ENCODE peak calls at places on chromosomes 13 and 19, in nine cellular contexts. K, Q, Y, E, L, S, M, F and P are unnamed samples.

GRCh38 chr13:51297556-51297955 is 41.9 kb upstream of the SERPINE3 start:
- DNase-seq in K (no peak), Q (no peak), Y (no peak), E (no peak), L (no peak), S (no peak), M (no peak), F (no peak), P (no peak)

GRCh38 chr13:19845758-19846157 is 17.7 kb downstream of the ZMYM5 start:
- DNase-seq in K (peak; percentile 20), Q (no peak), Y (no peak), E (peak; percentile 94), L (peak; percentile 92), S (no peak), M (no peak), F (peak; percentile 37), P (peak; percentile 76)

GRCh38 chr19:13240312-13241022 is 90.3 kb downstream of the IER2 start:
- DNase-seq in K (no peak), Q (no peak), Y (no peak), E (no peak), L (no peak), S (no peak), M (no peak), F (no peak), P (no peak)

GRCh38 chr19:53076984-53077383 is 26.2 kb downstream of the ZNF160 start:
- DNase-seq in K (peak; percentile 85), Q (no peak), Y (no peak), E (peak; percentile 35), L (peak; percentile 33), S (no peak), M (no peak), F (peak; percentile 49), P (no peak)

GRCh38 chr19:35718345-35719041 is 690 bp downstream of the KMT2B start:
- DNase-seq in K (no peak), Q (no peak), Y (peak; percentile 31), E (peak; percentile 63), L (peak; percentile 33), S (peak; percentile 36), M (no peak), F (peak; percentile 57), P (peak; percentile 10)

GRCh38 chr13:76939215-76939614 is 9.1 kb upstream of the ACOD1 start:
- DNase-seq in K (no peak), Q (no peak), Y (no peak), E (no peak), L (peak; percentile 32), S (no peak), M (no peak), F (no peak), P (no peak)

GRCh38 chr19:38039966-38040365 is 133.0 kb downstream of the SIPA1L3 start:
- DNase-seq in K (no peak), Q (no peak), Y (no peak), E (peak; percentile 87), L (peak; percentile 82), S (no peak), M (no peak), F (no peak), P (no peak)

GRCh38 chr19:44905437-44906160 is at the start of gene APOE:
- DNase-seq in K (peak; percentile 66), Q (no peak), Y (no peak), E (no peak), L (no peak), S (no peak), M (no peak), F (no peak), P (no peak)

GRCh38 chr13:36454962-36455361 is 22.7 kb downstream of the CCNA1 start:
- DNase-seq in K (no peak), Q (no peak), Y (no peak), E (no peak), L (no peak), S (no peak), M (no peak), F (no peak), P (no peak)

GRCh38 chr13:59877933-59878332 is 285.8 kb downstream of the DIAPH3 start:
- DNase-seq in K (no peak), Q (no peak), Y (no peak), E (no peak), L (peak; percentile 6), S (no peak), M (no peak), F (no peak), P (no peak)

GRCh38 chr19:48633148-48634035 is 3.8 kb downstream of the DBP start:
- DNase-seq in K (no peak), Q (no peak), Y (no peak), E (no peak), L (no peak), S (no peak), M (no peak), F (no peak), P (no peak)

GRCh38 chr13:44420376-44421220 is 47.0 kb downstream of the SERP2 start:
- DNase-seq in K (no peak), Q (no peak), Y (no peak), E (no peak), L (peak; percentile 30), S (no peak), M (no peak), F (no peak), P (no peak)

GRCh38 chr13:110759710-110760109 is 46.2 kb downstream of the ING1 start:
- DNase-seq in K (no peak), Q (no peak), Y (no peak), E (peak; percentile 14), L (no peak), S (no peak), M (no peak), F (no peak), P (no peak)

GRCh38 chr13:52615817-52616216 is 26.4 kb upstream of the HNRNPA1L2 start:
- DNase-seq in K (peak; percentile 15), Q (no peak), Y (no peak), E (peak; percentile 9), L (peak; percentile 5), S (no peak), M (no peak), F (no peak), P (no peak)

GRCh38 chr19:15934332-15935078 is at the start of gene CYP4F11:
- DNase-seq in K (peak; percentile 42), Q (no peak), Y (no peak), E (no peak), L (no peak), S (no peak), M (no peak), F (peak; percentile 72), P (no peak)

GRCh38 chr19:6509118-6509971 is 7.2 kb upstream of the TUBB4A start:
- DNase-seq in K (no peak), Q (no peak), Y (no peak), E (no peak), L (no peak), S (no peak), M (no peak), F (no peak), P (no peak)

GRCh38 chr19:47756953-47757608 is 11.7 kb downstream of the NOP53 start:
- DNase-seq in K (no peak), Q (no peak), Y (no peak), E (no peak), L (no peak), S (no peak), M (no peak), F (no peak), P (no peak)

GRCh38 chr13:91270031-91270430 is 77.5 kb upstream of the MIR17HG start:
- DNase-seq in K (no peak), Q (no peak), Y (no peak), E (no peak), L (no peak), S (no peak), M (no peak), F (no peak), P (peak; percentile 22)